ENCODE peak calls at places on chromosome 19, in five cellular contexts. L is A172, N is posterior vena cava, R is GM04503, E is NT2/D1. Z is an unnamed sample.

GRCh38 chr19:18889949-18890745 is 5.8 kb downstream of the CERS1 start:
- DNase-seq in N (no peak), E (no peak), R (no peak), L (no peak), Z (no peak)

GRCh38 chr19:661427-662196 is 1.4 kb downstream of the RNF126 start:
- DNase-seq in R (no peak), L (peak), E (no peak), N (no peak), Z (no peak)

GRCh38 chr19:35540356-35540927 is 5.0 kb upstream of the TMEM147 start:
- DNase-seq in E (no peak), N (no peak), R (no peak), L (no peak), Z (no peak)

GRCh38 chr19:18091217-18091608 is 4.5 kb upstream of the IL12RB1 start:
- DNase-seq in N (peak), E (no peak), R (no peak), L (no peak), Z (no peak)

GRCh38 chr19:41137056-41137455 is 22.8 kb downstream of the CYP2F1 start:
- DNase-seq in L (no peak), N (no peak), E (no peak), R (no peak), Z (no peak)

GRCh38 chr19:4191044-4191443 is 8.6 kb downstream of the ANKRD24 start:
- DNase-seq in L (no peak), N (no peak), E (no peak), R (no peak), Z (no peak)

GRCh38 chr19:53537126-53537522 is 821 bp upstream of the ZNF331 start:
- DNase-seq in E (no peak), R (no peak), L (no peak), N (no peak), Z (no peak)

GRCh38 chr19:1810439-1811160 is 1.5 kb downstream of the ATP8B3 start:
- DNase-seq in E (no peak), L (no peak), R (no peak), N (no peak), Z (no peak)

GRCh38 chr19:1577090-1577928 is 9.2 kb upstream of the MEX3D start:
- DNase-seq in E (no peak), L (no peak), N (no peak), R (no peak), Z (no peak)

GRCh38 chr19:46600393-46601317 is 475 bp upstream of the CALM3 start:
- DNase-seq in R (peak), E (peak), L (peak), N (peak), Z (peak)

GRCh38 chr19:51887522-51888498 is at the start of gene ZNF577:
- DNase-seq in L (no peak), N (peak), R (peak), E (peak), Z (peak)

GRCh38 chr19:14632286-14632685 is 42.4 kb downstream of the ADGRE3 start:
- DNase-seq in R (no peak), L (peak), N (no peak), E (peak), Z (peak)

GRCh38 chr19:4012975-4013634 is 5.6 kb downstream of the PIAS4 start:
- DNase-seq in E (no peak), L (no peak), N (no peak), R (no peak), Z (no peak)

GRCh38 chr19:45442927-45443461 is 19.3 kb upstream of the ERCC1 start:
- DNase-seq in R (no peak), N (peak), E (no peak), L (peak), Z (no peak)

GRCh38 chr19:46371371-46371901 is 24.5 kb downstream of the PPP5C start:
- DNase-seq in E (no peak), R (no peak), N (peak), L (no peak), Z (no peak)

GRCh38 chr19:33429891-33430673 is 56.6 kb downstream of the CEBPG start:
- DNase-seq in R (no peak), L (no peak), E (no peak), N (peak), Z (no peak)

GRCh38 chr19:58581227-58582141 is 8.3 kb upstream of the MZF1 start:
- DNase-seq in L (no peak), R (peak), N (peak), E (peak), Z (peak)

GRCh38 chr19:11256189-11256588 is 6.1 kb downstream of the DOCK6 start:
- DNase-seq in R (no peak), N (no peak), E (no peak), L (no peak), Z (no peak)

GRCh38 chr19:18470787-18471186 is 32.9 kb upstream of the ISYNA1 start:
- DNase-seq in E (no peak), N (no peak), R (no peak), L (no peak), Z (no peak)

GRCh38 chr19:38596057-38596981 is 21.4 kb downstream of the MAP4K1 start:
- DNase-seq in L (no peak), N (no peak), E (peak), R (no peak), Z (peak)

GRCh38 chr19:33186431-33186830 is 7.7 kb upstream of the LRP3 start:
- DNase-seq in N (peak), R (no peak), E (no peak), L (no peak), Z (no peak)

GRCh38 chr19:46746281-46746965 is at the start of gene STRN4:
- DNase-seq in E (no peak), N (no peak), L (no peak), R (no peak), Z (no peak)

GRCh38 chr19:17829855-17830566 is 8.7 kb upstream of the INSL3 start:
- DNase-seq in R (no peak), E (peak), L (peak), N (no peak), Z (no peak)

GRCh38 chr19:22605275-22606211 is 28.6 kb upstream of the ZNF492 start:
- DNase-seq in E (no peak), L (no peak), N (peak), R (no peak), Z (no peak)

Z was measured in HFF-Myc.